ENCODE peak calls at places on chromosomes 12 and 14, in seven cellular contexts. One of them, this sample, is unnamed.

GRCh38 chr14:78181270-78181669 is 11.1 kb downstream of the NRXN3 start:
- DNase-seq in IMR-90: no peak
- DNase-seq in H1: no peak
- DNase-seq in iPS DF 6.9: no peak
- DNase-seq in GM23338: no peak
- DNase-seq in ovary: no peak
- DNase-seq in left ventricle myocardium inferior: no peak
- DNase-seq in this sample: no peak

GRCh38 chr12:32390572-32391219 is 8.7 kb upstream of the FGD4 start:
- DNase-seq in GM23338: peak; percentile 76
- DNase-seq in iPS DF 6.9: no peak
- DNase-seq in left ventricle myocardium inferior: peak; percentile 25
- DNase-seq in H1: no peak
- DNase-seq in ovary: peak; percentile 63
- DNase-seq in IMR-90: no peak
- DNase-seq in this sample: no peak

GRCh38 chr12:116066381-116067230 is 210.9 kb downstream of the MED13L start:
- DNase-seq in iPS DF 6.9: peak; percentile 7
- DNase-seq in IMR-90: peak; percentile 48
- DNase-seq in GM23338: peak; percentile 64
- DNase-seq in left ventricle myocardium inferior: peak; percentile 23
- DNase-seq in ovary: no peak
- DNase-seq in H1: no peak
- DNase-seq in this sample: peak; percentile 62

GRCh38 chr14:56224691-56225681 is 106.8 kb downstream of the PELI2 start:
- DNase-seq in left ventricle myocardium inferior: no peak
- DNase-seq in ovary: no peak
- DNase-seq in iPS DF 6.9: no peak
- DNase-seq in IMR-90: no peak
- DNase-seq in H1: no peak
- DNase-seq in GM23338: no peak
- DNase-seq in this sample: no peak

GRCh38 chr14:28059254-28059653 is 707.3 kb upstream of the FOXG1 start:
- DNase-seq in left ventricle myocardium inferior: no peak
- DNase-seq in iPS DF 6.9: no peak
- DNase-seq in H1: no peak
- DNase-seq in GM23338: peak; percentile 30
- DNase-seq in IMR-90: no peak
- DNase-seq in ovary: no peak
- DNase-seq in this sample: no peak

GRCh38 chr12:17540921-17541320 is 549.1 kb downstream of the RERGL start:
- DNase-seq in iPS DF 6.9: no peak
- DNase-seq in IMR-90: no peak
- DNase-seq in H1: no peak
- DNase-seq in GM23338: no peak
- DNase-seq in ovary: no peak
- DNase-seq in left ventricle myocardium inferior: no peak
- DNase-seq in this sample: no peak

GRCh38 chr12:11756022-11756421 is 106.5 kb downstream of the ETV6 start:
- DNase-seq in IMR-90: no peak
- DNase-seq in iPS DF 6.9: no peak
- DNase-seq in GM23338: no peak
- DNase-seq in left ventricle myocardium inferior: no peak
- DNase-seq in H1: no peak
- DNase-seq in ovary: no peak
- DNase-seq in this sample: no peak

GRCh38 chr12:80821513-80822000 is 104.8 kb downstream of the MYF5 start:
- DNase-seq in IMR-90: no peak
- DNase-seq in H1: no peak
- DNase-seq in ovary: no peak
- DNase-seq in GM23338: peak; percentile 42
- DNase-seq in left ventricle myocardium inferior: no peak
- DNase-seq in iPS DF 6.9: no peak
- DNase-seq in this sample: no peak

GRCh38 chr12:108832730-108833354 is 24.5 kb downstream of the SSH1 start:
- DNase-seq in ovary: no peak
- DNase-seq in H1: no peak
- DNase-seq in left ventricle myocardium inferior: peak; percentile 20
- DNase-seq in GM23338: no peak
- DNase-seq in iPS DF 6.9: no peak
- DNase-seq in IMR-90: peak; percentile 91
- DNase-seq in this sample: peak; percentile 31

GRCh38 chr14:95041477-95042020 is 115.8 kb downstream of the DICER1 start:
- DNase-seq in IMR-90: no peak
- DNase-seq in left ventricle myocardium inferior: no peak
- DNase-seq in iPS DF 6.9: no peak
- DNase-seq in GM23338: no peak
- DNase-seq in ovary: no peak
- DNase-seq in H1: no peak
- DNase-seq in this sample: no peak

GRCh38 chr14:58104808-58105207 is 47.2 kb downstream of the ARMH4 start:
- DNase-seq in IMR-90: peak; percentile 86
- DNase-seq in H1: no peak
- DNase-seq in iPS DF 6.9: no peak
- DNase-seq in ovary: no peak
- DNase-seq in left ventricle myocardium inferior: no peak
- DNase-seq in GM23338: no peak
- DNase-seq in this sample: peak; percentile 81

GRCh38 chr12:51672334-51672733 is 81.3 kb downstream of the SCN8A start:
- DNase-seq in left ventricle myocardium inferior: no peak
- DNase-seq in H1: no peak
- DNase-seq in iPS DF 6.9: no peak
- DNase-seq in IMR-90: peak; percentile 56
- DNase-seq in GM23338: no peak
- DNase-seq in ovary: no peak
- DNase-seq in this sample: no peak

GRCh38 chr12:127548123-127548553 is 718.8 kb upstream of the TMEM132C start:
- DNase-seq in GM23338: peak; percentile 5
- DNase-seq in IMR-90: peak; percentile 72
- DNase-seq in left ventricle myocardium inferior: no peak
- DNase-seq in iPS DF 6.9: no peak
- DNase-seq in ovary: no peak
- DNase-seq in H1: no peak
- DNase-seq in this sample: peak; percentile 31

GRCh38 chr12:9143137-9143536 is 27.4 kb upstream of the A2M start:
- DNase-seq in iPS DF 6.9: no peak
- DNase-seq in left ventricle myocardium inferior: no peak
- DNase-seq in IMR-90: no peak
- DNase-seq in ovary: no peak
- DNase-seq in GM23338: no peak
- DNase-seq in H1: no peak
- DNase-seq in this sample: no peak

GRCh38 chr14:91883770-91884169 is 16.4 kb upstream of the TC2N start:
- DNase-seq in GM23338: no peak
- DNase-seq in left ventricle myocardium inferior: peak; percentile 69
- DNase-seq in H1: no peak
- DNase-seq in IMR-90: no peak
- DNase-seq in iPS DF 6.9: no peak
- DNase-seq in ovary: no peak
- DNase-seq in this sample: no peak

GRCh38 chr12:84542289-84542688 is 370.3 kb downstream of the SLC6A15 start:
- DNase-seq in iPS DF 6.9: no peak
- DNase-seq in IMR-90: no peak
- DNase-seq in left ventricle myocardium inferior: no peak
- DNase-seq in H1: no peak
- DNase-seq in ovary: no peak
- DNase-seq in GM23338: no peak
- DNase-seq in this sample: no peak

GRCh38 chr12:122309564-122310121 is 43.3 kb upstream of the VPS33A start:
- DNase-seq in IMR-90: peak; percentile 31
- DNase-seq in H1: no peak
- DNase-seq in iPS DF 6.9: no peak
- DNase-seq in ovary: no peak
- DNase-seq in left ventricle myocardium inferior: no peak
- DNase-seq in GM23338: no peak
- DNase-seq in this sample: no peak

GRCh38 chr14:67409461-67409860 is 2.5 kb downstream of the PLEK2 start:
- DNase-seq in IMR-90: no peak
- DNase-seq in iPS DF 6.9: no peak
- DNase-seq in H1: no peak
- DNase-seq in GM23338: no peak
- DNase-seq in ovary: no peak
- DNase-seq in left ventricle myocardium inferior: no peak
- DNase-seq in this sample: no peak

GRCh38 chr12:109645194-109645593 is 68.4 kb upstream of the FAM222A start:
- DNase-seq in left ventricle myocardium inferior: no peak
- DNase-seq in IMR-90: no peak
- DNase-seq in H1: no peak
- DNase-seq in GM23338: no peak
- DNase-seq in ovary: no peak
- DNase-seq in iPS DF 6.9: no peak
- DNase-seq in this sample: no peak

GRCh38 chr12:124305776-124306685 is 11.1 kb downstream of the RFLNA start:
- DNase-seq in left ventricle myocardium inferior: no peak
- DNase-seq in iPS DF 6.9: no peak
- DNase-seq in IMR-90: no peak
- DNase-seq in ovary: no peak
- DNase-seq in H1: no peak
- DNase-seq in GM23338: no peak
- DNase-seq in this sample: no peak

GRCh38 chr12:97886548-97887176 is 424.1 kb downstream of the RMST start:
- DNase-seq in IMR-90: no peak
- DNase-seq in left ventricle myocardium inferior: no peak
- DNase-seq in H1: no peak
- DNase-seq in iPS DF 6.9: no peak
- DNase-seq in ovary: no peak
- DNase-seq in GM23338: no peak
- DNase-seq in this sample: no peak

GRCh38 chr12:96401061-96401871 is 1.0 kb upstream of the CDK17 start:
- DNase-seq in IMR-90: peak; percentile 89
- DNase-seq in GM23338: peak; percentile 53
- DNase-seq in iPS DF 6.9: no peak
- DNase-seq in left ventricle myocardium inferior: no peak
- DNase-seq in H1: no peak
- DNase-seq in ovary: peak; percentile 36
- DNase-seq in this sample: peak; percentile 44

GRCh38 chr14:72616294-72616693 is 277.6 kb downstream of the DPF3 start:
- DNase-seq in H1: no peak
- DNase-seq in IMR-90: peak; percentile 91
- DNase-seq in ovary: no peak
- DNase-seq in left ventricle myocardium inferior: no peak
- DNase-seq in GM23338: no peak
- DNase-seq in iPS DF 6.9: no peak
- DNase-seq in this sample: no peak

GRCh38 chr14:72615511-72616121 is 278.3 kb downstream of the DPF3 start:
- DNase-seq in IMR-90: peak; percentile 47
- DNase-seq in H1: no peak
- DNase-seq in ovary: no peak
- DNase-seq in iPS DF 6.9: no peak
- DNase-seq in left ventricle myocardium inferior: no peak
- DNase-seq in GM23338: no peak
- DNase-seq in this sample: no peak

GRCh38 chr14:72617391-72618011 is 276.4 kb downstream of the DPF3 start:
- DNase-seq in ovary: peak; percentile 54
- DNase-seq in IMR-90: no peak
- DNase-seq in iPS DF 6.9: no peak
- DNase-seq in H1: no peak
- DNase-seq in left ventricle myocardium inferior: peak; percentile 44
- DNase-seq in GM23338: peak; percentile 19
- DNase-seq in this sample: no peak

GRCh38 chr14:72618424-72618823 is 275.5 kb downstream of the DPF3 start:
- DNase-seq in GM23338: no peak
- DNase-seq in iPS DF 6.9: no peak
- DNase-seq in H1: no peak
- DNase-seq in IMR-90: no peak
- DNase-seq in left ventricle myocardium inferior: no peak
- DNase-seq in ovary: no peak
- DNase-seq in this sample: no peak

GRCh38 chr14:72616811-72617210 is 277.1 kb downstream of the DPF3 start:
- DNase-seq in left ventricle myocardium inferior: no peak
- DNase-seq in GM23338: no peak
- DNase-seq in iPS DF 6.9: no peak
- DNase-seq in IMR-90: no peak
- DNase-seq in ovary: no peak
- DNase-seq in H1: no peak
- DNase-seq in this sample: no peak
- H3K4me1 ChIP-seq in left ventricle myocardium inferior: peaks cover 80% of the 10 kb centered on the region
- H3K4me1 ChIP-seq in GM23338: peaks cover 6% of the 10 kb centered on the region
- H3K4me1 ChIP-seq in iPS DF 6.9: peaks cover 3% of the 10 kb centered on the region
- H3K4me1 ChIP-seq in IMR-90: peaks cover 37% of the 10 kb centered on the region
- H3K4me1 ChIP-seq in ovary: peaks cover 21% of the 10 kb centered on the region
- H3K4me1 ChIP-seq in H1: peaks cover 3% of the 10 kb centered on the region
- H3K4me1 ChIP-seq in this sample: no peaks in the 10 kb centered on the region

GRCh38 chr12:50162225-50162624 is 4.9 kb downstream of the CERS5 start:
- DNase-seq in iPS DF 6.9: no peak
- DNase-seq in H1: no peak
- DNase-seq in left ventricle myocardium inferior: no peak
- DNase-seq in ovary: no peak
- DNase-seq in IMR-90: peak; percentile 61
- DNase-seq in GM23338: no peak
- DNase-seq in this sample: no peak

GRCh38 chr12:50164963-50165362 is 2.2 kb downstream of the CERS5 start:
- DNase-seq in left ventricle myocardium inferior: no peak
- DNase-seq in ovary: no peak
- DNase-seq in GM23338: no peak
- DNase-seq in H1: no peak
- DNase-seq in IMR-90: no peak
- DNase-seq in iPS DF 6.9: no peak
- DNase-seq in this sample: no peak

GRCh38 chr12:50167026-50167742 is at the start of gene CERS5:
- DNase-seq in ovary: peak; percentile 99
- DNase-seq in left ventricle myocardium inferior: peak; percentile 99
- DNase-seq in GM23338: peak; percentile 99
- DNase-seq in iPS DF 6.9: peak; percentile 97
- DNase-seq in IMR-90: peak; percentile 97
- DNase-seq in H1: peak; percentile 97
- DNase-seq in this sample: peak; percentile 100

DNA sequence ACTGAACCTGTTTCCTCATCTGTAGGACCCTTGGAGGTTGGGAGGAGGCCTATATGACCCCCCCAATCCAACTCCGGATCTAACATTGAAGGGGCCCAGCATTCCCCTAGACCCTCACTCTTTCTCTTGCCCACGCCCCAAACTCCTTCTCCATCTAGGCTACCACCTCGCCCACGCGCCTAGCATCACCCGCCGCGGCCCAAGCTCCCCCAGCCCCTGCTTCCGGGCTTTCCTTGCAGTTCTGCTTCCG is 468 bp downstream of the CERS5 start:
- DNase-seq in H1: no peak
- DNase-seq in left ventricle myocardium inferior: peak; percentile 32
- DNase-seq in iPS DF 6.9: no peak
- DNase-seq in GM23338: no peak
- DNase-seq in IMR-90: no peak
- DNase-seq in ovary: no peak
- DNase-seq in this sample: no peak
- H3K4me3 ChIP-seq in H1: peak overlapping the region; percentile 91
- H3K4me3 ChIP-seq in left ventricle myocardium inferior: peak overlapping the region; percentile 98
- H3K4me3 ChIP-seq in iPS DF 6.9: peak overlapping the region; percentile 93
- H3K4me3 ChIP-seq in GM23338: peak overlapping the region; percentile 98
- H3K4me3 ChIP-seq in IMR-90: peak overlapping the region; percentile 75
- H3K4me3 ChIP-seq in ovary: peak overlapping the region; percentile 94
- H3K4me3 ChIP-seq in this sample: peak overlapping the region; percentile 94

GRCh38 chr12:129773170-129773493 is 130.7 kb downstream of the TMEM132D start:
- DNase-seq in H1: no peak
- DNase-seq in ovary: no peak
- DNase-seq in left ventricle myocardium inferior: no peak
- DNase-seq in GM23338: no peak
- DNase-seq in IMR-90: no peak
- DNase-seq in iPS DF 6.9: no peak
- DNase-seq in this sample: no peak
- H3K4me1 ChIP-seq in H1: peaks cover 18% of the 10 kb centered on the region
- H3K4me1 ChIP-seq in ovary: no peaks in the 10 kb centered on the region
- H3K4me1 ChIP-seq in left ventricle myocardium inferior: no peaks in the 10 kb centered on the region
- H3K4me1 ChIP-seq in GM23338: peaks cover 18% of the 10 kb centered on the region
- H3K4me1 ChIP-seq in IMR-90: no peaks in the 10 kb centered on the region
- H3K4me1 ChIP-seq in iPS DF 6.9: no peaks in the 10 kb centered on the region
- H3K4me1 ChIP-seq in this sample: no peaks in the 10 kb centered on the region

GRCh38 chr14:64646103-64646502 is 58.1 kb upstream of the PLEKHG3 start:
- DNase-seq in ovary: no peak
- DNase-seq in H1: no peak
- DNase-seq in IMR-90: peak; percentile 71
- DNase-seq in GM23338: peak; percentile 29
- DNase-seq in left ventricle myocardium inferior: no peak
- DNase-seq in iPS DF 6.9: no peak
- DNase-seq in this sample: no peak
- H3K4me3 ChIP-seq in ovary: no peak overlapping the region
- H3K4me3 ChIP-seq in H1: no peak overlapping the region
- H3K4me3 ChIP-seq in IMR-90: no peak overlapping the region
- H3K4me3 ChIP-seq in GM23338: no peak overlapping the region
- H3K4me3 ChIP-seq in left ventricle myocardium inferior: no peak overlapping the region
- H3K4me3 ChIP-seq in iPS DF 6.9: no peak overlapping the region
- H3K4me3 ChIP-seq in this sample: no peak overlapping the region

This sample was measured in SJCRH30.